ENCODE peak calls at places on chromosomes 4 and X, in ten cellular contexts. T is body of pancreas; D is naive thymus-derived CD8-positive, alpha-beta T cell; Z is NCI-H345; Y is NCI-H524; G is activated T-cell treated with anti-CD3 and anti-CD28 coated beads for 24 hours; M is foreskin keratinocyte; B is upper lobe of left lung; S is Caki2; I is Calu3. N is an unnamed sample.

GRCh38 chr4:40046311-40046980 is 10.2 kb upstream of the N4BP2 start:
- DNase-seq in T (peak), D (no peak), Z (peak), Y (no peak), G (peak), M (no peak), B (peak), S (peak), I (peak), N (peak)

GRCh38 chr4:109177411-109177810 is 125.0 kb downstream of the COL25A1 start:
- DNase-seq in T (no peak), D (no peak), Z (no peak), Y (no peak), G (no peak), M (no peak), B (no peak), S (no peak), I (no peak), N (no peak)

GRCh38 chrX:2627272-2627867 is 63.7 kb upstream of the CD99 start:
- DNase-seq in T (peak), D (peak), Z (no peak), Y (no peak), G (no peak), M (peak), B (no peak), S (peak), I (peak), N (peak)

GRCh38 chr4:152663203-152664066 is 16.4 kb downstream of the TMEM154 start:
- DNase-seq in T (no peak), D (no peak), Z (no peak), Y (no peak), G (no peak), M (no peak), B (no peak), S (no peak), I (no peak), N (no peak)

GRCh38 chrX:11064851-11065600 is 46.1 kb upstream of the HCCS start:
- DNase-seq in T (no peak), D (no peak), Z (no peak), Y (no peak), G (no peak), M (peak), B (no peak), S (no peak), I (peak), N (peak)

GRCh38 chrX:49210406-49210805 is 10.4 kb upstream of the SYP start:
- DNase-seq in T (no peak), D (no peak), Z (no peak), Y (no peak), G (no peak), M (no peak), B (no peak), S (no peak), I (no peak), N (no peak)

GRCh38 chr4:124025423-124025822 is 628.8 kb downstream of the SPRY1 start:
- DNase-seq in T (no peak), D (no peak), Z (no peak), Y (no peak), G (no peak), M (no peak), B (no peak), S (no peak), I (no peak), N (no peak)

GRCh38 chrX:135484636-135485289 is 35.7 kb upstream of the INTS6L start:
- DNase-seq in T (peak), D (peak), Z (peak), Y (peak), G (no peak), M (peak), B (no peak), S (peak), I (peak), N (no peak)

GRCh38 chr4:142549726-142550463 is 296.2 kb downstream of the INPP4B start:
- DNase-seq in T (peak), D (no peak), Z (peak), Y (no peak), G (no peak), M (peak), B (no peak), S (peak), I (peak), N (no peak)

GRCh38 chrX:58051346-58051745 is 141.1 kb upstream of the ZXDA start:
- DNase-seq in T (no peak), D (no peak), Z (no peak), Y (no peak), G (no peak), M (peak), B (no peak), S (no peak), I (no peak), N (no peak)

GRCh38 chr4:35952751-35953150 is 291.6 kb downstream of the ARAP2 start:
- DNase-seq in T (no peak), D (no peak), Z (no peak), Y (no peak), G (no peak), M (no peak), B (no peak), S (no peak), I (no peak), N (no peak)

GRCh38 chrX:118631586-118631985 is 95.8 kb upstream of the IL13RA1 start:
- DNase-seq in T (no peak), D (no peak), Z (no peak), Y (no peak), G (no peak), M (no peak), B (no peak), S (no peak), I (no peak), N (no peak)

GRCh38 chrX:10156199-10157031 is at the start of gene CLCN4:
- DNase-seq in T (peak), D (no peak), Z (peak), Y (peak), G (no peak), M (peak), B (peak), S (peak), I (peak), N (peak)

GRCh38 chr4:87055340-87055739 is 120.5 kb downstream of the AFF1 start:
- DNase-seq in T (no peak), D (no peak), Z (no peak), Y (no peak), G (no peak), M (no peak), B (no peak), S (no peak), I (no peak), N (no peak)

GRCh38 chrX:65596270-65596669 is 61.7 kb upstream of the LAS1L start:
- DNase-seq in T (no peak), D (peak), Z (no peak), Y (no peak), G (peak), M (peak), B (peak), S (no peak), I (no peak), N (no peak)

N was measured in prostate gland.